ENCODE peak calls at places on chromosome 4, in six cellular contexts. K is A549; A is suprapubic skin; L is brain microvascular endothelial cell; T is IMR-90; O is effector memory CD4-positive, alpha-beta T cell. J is an unnamed sample.

GRCh38 chr4:55745014-55745413 is 74.6 kb upstream of the EXOC1L start:
- DNase-seq in K (no peak), L (no peak), O (no peak), A (no peak), T (no peak), J (no peak)

GRCh38 chr4:37685211-37685725 is 908 bp downstream of the RELL1 start:
- DNase-seq in L (no peak), O (peak), A (no peak), T (peak), K (peak), J (no peak)

GRCh38 chr4:54959656-54960055 is 165.7 kb downstream of the KDR start:
- DNase-seq in T (peak), A (no peak), L (peak), O (no peak), K (no peak), J (peak)

GRCh38 chr4:26015133-26015651 is 101.2 kb downstream of the SMIM20 start:
- DNase-seq in L (peak), O (no peak), T (peak), K (no peak), A (no peak), J (peak)

GRCh38 chr4:152784490-152785195 is 4.9 kb downstream of the ARFIP1 start:
- DNase-seq in L (peak), K (peak), A (no peak), T (peak), O (no peak), J (no peak)

GRCh38 chr4:70269674-70270073 is 27.3 kb downstream of the CSN3 start:
- DNase-seq in O (no peak), T (no peak), L (no peak), K (no peak), A (no peak), J (no peak)

GRCh38 chr4:178632415-178632814 is 1190.2 kb upstream of the AGA start:
- DNase-seq in A (no peak), L (no peak), K (no peak), O (no peak), T (no peak), J (no peak)

GRCh38 chr4:121062466-121062975 is 9.8 kb downstream of the NDNF start:
- DNase-seq in A (no peak), K (no peak), L (no peak), T (no peak), O (no peak), J (no peak)

GRCh38 chr4:139558235-139559094 is 2.4 kb upstream of the SETD7 start:
- DNase-seq in L (no peak), O (no peak), A (no peak), K (no peak), T (no peak), J (no peak)

GRCh38 chr4:108366716-108367115 is 198.0 kb upstream of the LEF1 start:
- DNase-seq in A (no peak), T (no peak), K (no peak), O (no peak), L (no peak), J (no peak)

GRCh38 chr4:145936142-145937020 is 2.2 kb downstream of the ZNF827 start:
- DNase-seq in L (peak), K (no peak), A (peak), O (peak), T (peak), J (no peak)

GRCh38 chr4:108779958-108780357 is 17.1 kb upstream of the ETNPPL start:
- DNase-seq in K (no peak), T (no peak), A (no peak), L (no peak), O (no peak), J (no peak)

GRCh38 chr4:133594246-133595207 is 445.4 kb downstream of the PCDH10 start:
- DNase-seq in K (no peak), T (peak), O (no peak), L (no peak), A (no peak), J (no peak)

GRCh38 chr4:78650106-78651021 is 98.8 kb downstream of the ANXA3 start:
- DNase-seq in T (peak), A (no peak), L (peak), O (no peak), K (no peak), J (peak)

GRCh38 chr4:108512615-108513505 is 107.5 kb upstream of the RPL34 start:
- DNase-seq in T (peak), A (no peak), K (no peak), L (peak), O (no peak), J (no peak)

GRCh38 chr4:155944516-155944915 is 9.2 kb downstream of the CTSO start:
- DNase-seq in T (peak), L (no peak), A (no peak), K (no peak), O (no peak), J (no peak)

GRCh38 chr4:147822128-147822527 is 90.2 kb downstream of the ARHGAP10 start:
- DNase-seq in T (peak), K (no peak), L (no peak), A (peak), O (no peak), J (no peak)

GRCh38 chr4:4418676-4419370 is 31.9 kb downstream of the NSG1 start:
- DNase-seq in A (no peak), L (no peak), O (no peak), T (no peak), K (no peak), J (no peak)

GRCh38 chr4:150923945-150924344 is 91.1 kb downstream of the LRBA start:
- DNase-seq in T (no peak), A (no peak), K (no peak), O (no peak), L (no peak), J (no peak)

GRCh38 chr4:77052352-77052751 is 23.4 kb downstream of the CCNI start:
- DNase-seq in A (no peak), T (peak), L (peak), K (no peak), O (peak), J (peak)

GRCh38 chr4:11543710-11544109 is 115.0 kb upstream of the HS3ST1 start:
- DNase-seq in L (peak), A (no peak), T (peak), K (no peak), O (no peak), J (no peak)

GRCh38 chr4:1047106-1047975 is 35.9 kb downstream of the FGFRL1 start:
- DNase-seq in T (no peak), K (no peak), O (no peak), A (peak), L (no peak), J (no peak)

GRCh38 chr4:100170986-100171385 is 19.3 kb downstream of the DDIT4L start:
- DNase-seq in T (no peak), A (no peak), L (no peak), K (no peak), O (no peak), J (no peak)

DNA sequence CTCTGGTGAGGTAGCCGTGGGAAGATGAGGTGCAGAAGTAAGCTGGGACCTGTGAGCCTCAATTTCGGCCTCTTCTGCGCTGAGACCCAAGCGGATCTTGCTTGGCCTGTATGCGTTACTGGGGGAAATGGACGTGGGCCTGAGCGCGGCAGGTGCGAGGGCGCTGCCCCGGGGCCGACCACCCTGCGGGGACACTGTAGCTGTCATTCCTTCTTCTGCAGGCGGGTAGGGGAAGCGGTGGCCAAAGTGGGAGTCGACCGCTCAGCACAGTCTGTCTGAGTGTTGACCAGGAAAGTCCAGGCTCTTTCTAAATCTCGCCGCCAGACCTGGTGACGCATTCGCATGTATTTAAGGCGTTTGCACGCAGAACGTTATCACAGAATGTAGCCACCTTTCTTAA is 3.3 kb upstream of the LRAT start:
- DNase-seq in L (no peak), O (no peak), A (no peak), T (no peak), K (no peak), J (no peak)
- H3K4me3 ChIP-seq in L (no peak), O (no peak), A (no peak), T (no peak), K (no peak), J (no peak)

DNA sequence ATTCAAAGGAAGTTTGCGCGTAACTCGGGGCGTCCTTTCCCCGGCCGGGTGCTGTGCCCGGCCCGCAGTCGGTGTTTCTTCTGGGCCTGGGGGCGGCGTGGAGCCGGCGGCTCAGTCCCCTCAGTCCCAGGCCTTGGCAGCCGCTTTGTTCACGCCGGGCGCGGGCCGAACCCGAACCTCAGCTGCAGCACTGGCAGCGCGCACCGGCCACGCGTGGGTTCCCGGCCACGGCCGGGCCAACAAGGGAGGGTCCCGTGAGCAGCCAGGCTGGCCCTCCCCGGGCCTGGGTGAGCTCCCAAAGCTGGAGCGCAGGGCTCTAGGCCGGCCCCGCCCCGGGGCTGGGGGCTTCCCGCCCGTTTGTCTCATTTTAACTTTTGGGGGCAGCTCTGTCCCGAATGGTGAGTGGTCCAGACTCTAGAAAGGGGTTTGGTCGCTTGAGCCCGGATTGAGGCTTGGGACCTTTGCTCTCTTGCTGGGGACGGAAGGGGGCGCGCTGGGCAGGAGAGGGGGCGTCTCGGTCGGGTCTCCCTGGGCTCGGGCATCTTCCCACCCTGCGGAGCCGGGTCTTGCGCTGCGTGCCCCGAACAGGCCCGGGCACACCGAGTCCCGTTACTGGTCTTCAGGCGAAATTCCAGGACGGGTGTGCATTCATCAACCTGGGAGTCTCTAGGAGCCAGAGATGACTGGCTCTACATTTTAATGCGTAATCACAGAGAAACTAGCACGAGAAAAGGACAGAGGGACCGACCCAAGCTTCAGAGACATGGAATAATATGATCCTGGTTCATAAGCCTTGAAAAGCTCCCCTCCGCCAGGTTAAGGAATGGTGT is 177.1 kb downstream of the CBR4 start:
- DNase-seq in L (no peak), T (no peak), K (peak), A (peak), O (no peak), J (no peak)
- H3K4me3 ChIP-seq in L (peak), T (peak), K (peak), A (peak), O (peak), J (peak)

GRCh38 chr4:39362827-39363226 is 3.3 kb downstream of the RFC1 start:
- DNase-seq in T (peak), L (no peak), K (no peak), O (no peak), A (no peak), J (no peak)
- H3K4me3 ChIP-seq in T (no peak), L (no peak), K (no peak), O (no peak), A (no peak), J (no peak)

GRCh38 chr4:136793848-136794247 is 738.4 kb downstream of the PCDH18 start:
- DNase-seq in T (peak), L (no peak), A (no peak), K (no peak), O (no peak), J (no peak)

DNA sequence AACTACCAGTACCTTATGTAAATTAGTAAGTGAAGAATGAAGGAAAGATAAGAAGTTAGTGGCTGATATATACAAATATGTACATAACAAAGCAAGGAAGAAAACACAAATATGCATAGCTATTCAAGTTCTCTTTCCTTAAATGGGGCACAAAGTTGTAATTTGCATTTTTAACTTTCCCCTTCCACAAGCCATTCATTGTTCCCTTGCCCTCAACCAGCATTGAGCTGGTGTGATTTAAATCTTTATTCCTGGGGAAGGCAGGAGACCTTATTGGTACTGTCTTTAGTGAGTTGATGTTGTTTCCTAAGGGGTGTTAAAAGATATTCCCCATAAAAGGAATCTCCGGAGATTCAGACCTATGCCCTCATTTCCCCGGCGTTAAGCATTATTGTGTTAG is 735.3 kb downstream of the PCDH18 start:
- DNase-seq in L (no peak), K (no peak), A (no peak), T (no peak), O (no peak), J (no peak)
- H3K4me3 ChIP-seq in L (no peak), K (no peak), A (no peak), T (no peak), O (no peak), J (no peak)

GRCh38 chr4:7892212-7893019 is 47.2 kb downstream of the AFAP1 start:
- DNase-seq in T (peak), A (no peak), O (no peak), K (no peak), L (peak), J (peak)

GRCh38 chr4:7887415-7887814 is 52.2 kb downstream of the AFAP1 start:
- DNase-seq in K (no peak), O (no peak), T (no peak), L (no peak), A (no peak), J (no peak)

GRCh38 chr4:7893539-7893938 is 46.1 kb downstream of the AFAP1 start:
- DNase-seq in O (no peak), T (peak), A (no peak), K (no peak), L (no peak), J (no peak)

GRCh38 chr4:7894098-7894676 is 45.5 kb downstream of the AFAP1 start:
- DNase-seq in T (no peak), K (no peak), O (no peak), L (no peak), A (no peak), J (no peak)

GRCh38 chr4:7890635-7891393 is 48.8 kb downstream of the AFAP1 start:
- DNase-seq in L (no peak), K (no peak), T (peak), A (no peak), O (no peak), J (peak)
- H3K4me3 ChIP-seq in L (no peak), K (no peak), T (no peak), A (no peak), O (no peak), J (no peak)

DNA sequence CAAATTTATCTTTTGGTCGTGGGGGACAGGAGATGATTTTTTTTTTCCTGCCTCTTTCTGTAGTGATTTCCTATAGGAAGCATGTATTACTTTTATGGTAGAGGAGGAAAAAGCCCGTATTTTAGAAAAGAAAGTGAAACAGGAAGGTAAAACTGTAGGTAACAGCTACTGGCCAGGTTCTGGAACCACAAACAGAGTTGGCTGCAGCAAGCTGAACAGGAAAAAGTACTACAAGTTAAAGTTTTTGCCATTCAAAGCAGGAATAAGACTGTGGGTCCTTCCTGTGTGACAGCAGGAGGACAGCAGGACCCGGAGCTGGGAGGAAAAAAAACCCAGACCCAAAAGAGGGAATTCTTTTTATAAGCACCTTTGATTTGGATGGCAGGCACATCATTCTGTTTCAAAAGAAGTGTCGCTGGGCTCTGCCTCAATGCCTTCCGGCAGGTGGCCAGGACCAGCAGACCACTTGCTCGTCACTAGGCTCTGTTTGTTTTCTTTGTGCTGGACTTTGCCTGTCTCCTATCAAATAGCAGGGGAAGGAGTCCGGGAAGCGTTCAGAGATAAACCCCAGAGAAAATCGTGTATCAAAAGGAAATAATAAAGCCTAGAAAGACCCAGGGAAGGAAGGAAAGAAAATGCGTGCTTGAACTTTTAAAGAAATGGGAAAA is 277.9 kb downstream of the ADGRA3 start:
- DNase-seq in T (no peak), A (no peak), O (no peak), K (no peak), L (no peak), J (no peak)
- H3K4me3 ChIP-seq in T (no peak), A (no peak), O (no peak), K (no peak), L (no peak), J (no peak)

DNA sequence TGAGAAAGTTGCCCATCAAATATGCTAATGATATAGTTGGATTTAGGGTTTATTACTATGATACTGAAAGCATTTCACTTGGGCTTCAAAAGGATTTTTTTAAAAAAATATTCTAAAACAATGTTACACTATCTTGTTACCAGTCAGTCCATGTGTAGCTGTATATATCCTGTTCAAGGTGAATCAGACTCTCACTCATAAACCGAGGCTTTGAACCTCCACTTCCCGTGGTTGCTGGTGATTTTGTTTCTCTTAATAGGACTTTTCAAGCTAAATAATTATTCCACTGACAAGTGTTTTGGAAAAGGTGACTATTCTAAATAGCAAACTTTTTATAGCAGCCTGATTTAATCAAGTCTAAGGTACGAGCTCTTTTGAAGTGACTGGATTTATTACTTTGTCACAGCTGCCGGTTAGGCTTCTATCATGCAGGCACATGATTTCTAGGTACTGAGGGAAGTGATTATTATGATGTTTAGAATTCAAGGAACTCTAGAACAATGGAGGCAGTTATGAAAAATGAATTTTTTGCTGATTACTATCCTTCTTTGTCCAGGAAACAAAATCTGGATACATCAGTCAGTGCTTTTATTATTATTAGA is 287.7 kb downstream of the KCTD8 start:
- DNase-seq in L (no peak), A (no peak), O (no peak), K (no peak), T (no peak), J (no peak)
- H3K4me3 ChIP-seq in L (no peak), A (no peak), O (no peak), K (no peak), T (no peak), J (no peak)

DNA sequence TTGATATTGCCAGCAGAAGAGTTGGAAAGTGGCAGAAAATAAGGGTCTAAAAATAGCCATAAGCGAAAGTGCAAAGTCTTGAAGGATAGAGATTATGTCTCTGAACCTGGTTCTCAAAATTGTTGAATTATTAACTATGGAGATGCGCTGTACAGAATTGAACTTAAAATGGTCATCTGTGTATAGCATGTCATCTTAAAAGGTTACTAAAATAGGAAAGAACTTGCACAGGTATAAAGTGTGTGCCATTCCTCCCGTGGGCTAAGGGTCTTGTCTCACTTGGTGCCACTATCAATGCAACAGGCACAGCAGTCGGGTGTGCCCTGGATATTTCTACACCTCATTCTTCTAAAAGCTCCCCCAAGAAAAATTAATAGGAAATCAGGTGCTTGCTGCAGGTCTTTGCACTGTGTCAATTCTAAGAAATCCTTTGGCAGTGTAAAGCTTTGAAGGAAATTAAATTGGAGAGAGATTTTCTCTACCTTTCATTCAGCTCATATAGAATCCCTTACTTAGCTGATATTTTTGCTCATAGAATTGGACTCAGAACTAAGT is 2.4 kb downstream of the SORBS2 start:
- DNase-seq in O (no peak), T (no peak), L (no peak), A (no peak), K (no peak), J (no peak)
- H3K4me3 ChIP-seq in O (no peak), T (no peak), L (no peak), A (peak), K (no peak), J (no peak)